ENCODE peak calls at places on chromosomes 1 and 21, in four cellular contexts. One of them, this sample, is unnamed.

GRCh38 chr1:11746092-11746491 is 10.2 kb downstream of the AGTRAP start:
- DNase-seq in K562: no peak
- DNase-seq in HepG2: no peak
- DNase-seq in H1: no peak
- DNase-seq in this sample: no peak

GRCh38 chr1:76951185-76951584 is 83.9 kb downstream of the ST6GALNAC5 start:
- DNase-seq in K562: no peak
- DNase-seq in H1: no peak
- DNase-seq in HepG2: peak
- DNase-seq in this sample: no peak

GRCh38 chr1:29984544-29985375 is 738.6 kb downstream of the MATN1 start:
- DNase-seq in HepG2: no peak
- DNase-seq in K562: no peak
- DNase-seq in H1: no peak
- DNase-seq in this sample: no peak

GRCh38 chr1:91440845-91441244 is 36.2 kb upstream of the HFM1 start:
- DNase-seq in H1: no peak
- DNase-seq in HepG2: peak
- DNase-seq in K562: no peak
- DNase-seq in this sample: no peak

GRCh38 chr1:42176902-42177519 is 12.5 kb upstream of the GUCA2A start:
- DNase-seq in HepG2: peak
- DNase-seq in H1: no peak
- DNase-seq in K562: peak
- DNase-seq in this sample: no peak

GRCh38 chr1:82485591-82486369 is 685.0 kb downstream of the ADGRL2 start:
- DNase-seq in HepG2: no peak
- DNase-seq in H1: peak
- DNase-seq in K562: no peak
- DNase-seq in this sample: no peak

GRCh38 chr1:32066489-32066873 is 6.3 kb upstream of the TMEM39B start:
- DNase-seq in K562: no peak
- DNase-seq in H1: no peak
- DNase-seq in HepG2: no peak
- DNase-seq in this sample: no peak

GRCh38 chr1:84143796-84144565 is at the start of gene PRKACB:
- DNase-seq in HepG2: no peak
- DNase-seq in H1: no peak
- DNase-seq in K562: no peak
- DNase-seq in this sample: peak

DNA sequence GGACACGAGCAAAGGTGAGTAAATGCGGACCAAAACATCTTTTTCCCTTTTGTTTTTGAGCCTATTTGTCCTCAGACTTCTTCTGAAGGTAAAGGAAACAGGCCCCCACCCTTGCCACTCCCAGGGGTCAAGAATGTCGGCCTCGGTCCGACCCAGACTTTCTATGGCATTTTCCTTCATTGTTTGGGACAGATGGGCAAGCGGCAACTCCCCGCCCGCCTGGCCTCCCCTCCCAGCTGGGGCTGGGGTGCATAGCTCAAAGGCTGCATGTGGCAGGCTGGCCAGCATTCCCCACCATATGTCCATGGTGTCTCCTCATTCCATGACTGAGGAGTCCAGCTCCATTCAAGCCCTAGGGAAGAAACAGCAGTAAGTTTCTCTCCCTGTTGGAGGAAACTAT is 29.3 kb upstream of the TSPEAR start:
- DNase-seq in HepG2: no peak
- DNase-seq in K562: no peak
- DNase-seq in H1: no peak
- DNase-seq in this sample: no peak
- H3K9ac ChIP-seq in HepG2: no peak
- H3K9ac ChIP-seq in K562: no peak
- H3K9ac ChIP-seq in H1: no peak
- H3K9ac ChIP-seq in this sample: no peak

GRCh38 chr1:234164098-234164709 is 209.1 kb upstream of the COA6 start:
- DNase-seq in HepG2: no peak
- DNase-seq in H1: no peak
- DNase-seq in K562: no peak
- DNase-seq in this sample: no peak
- TF ChIP-seq TAF1 in HepG2: no peak
- TF ChIP-seq TAF1 in H1: no peak
- TF ChIP-seq TAF1 in K562: no peak
- TF ChIP-seq TAF1 in this sample: no peak

GRCh38 chr1:117541003-117541402 is 64.8 kb upstream of the TENT5C start:
- DNase-seq in HepG2: no peak
- DNase-seq in K562: no peak
- DNase-seq in H1: no peak
- DNase-seq in this sample: no peak

GRCh38 chr1:117535776-117536175 is 70.1 kb upstream of the TENT5C start:
- DNase-seq in HepG2: no peak
- DNase-seq in K562: no peak
- DNase-seq in H1: no peak
- DNase-seq in this sample: no peak

GRCh38 chr1:117534995-117535467 is 70.8 kb upstream of the TENT5C start:
- DNase-seq in K562: peak
- DNase-seq in HepG2: peak
- DNase-seq in H1: peak
- DNase-seq in this sample: peak

GRCh38 chr1:117540532-117540931 is 65.3 kb upstream of the TENT5C start:
- DNase-seq in H1: no peak
- DNase-seq in HepG2: no peak
- DNase-seq in K562: no peak
- DNase-seq in this sample: no peak

GRCh38 chr1:117537291-117537920 is 68.4 kb upstream of the TENT5C start:
- DNase-seq in H1: peak
- DNase-seq in K562: peak
- DNase-seq in HepG2: peak
- DNase-seq in this sample: no peak
- H3K9ac ChIP-seq in H1: no peak
- H3K9ac ChIP-seq in K562: no peak
- H3K9ac ChIP-seq in HepG2: no peak
- H3K9ac ChIP-seq in this sample: no peak

GRCh38 chr1:240608707-240609106 is 3.2 kb downstream of the GREM2 start:
- DNase-seq in H1: no peak
- DNase-seq in K562: no peak
- DNase-seq in HepG2: no peak
- DNase-seq in this sample: no peak

GRCh38 chr1:240609527-240610060 is 2.4 kb downstream of the GREM2 start:
- DNase-seq in HepG2: no peak
- DNase-seq in K562: no peak
- DNase-seq in H1: no peak
- DNase-seq in this sample: no peak

GRCh38 chr1:240602189-240602588 is 9.8 kb downstream of the GREM2 start:
- DNase-seq in HepG2: no peak
- DNase-seq in K562: no peak
- DNase-seq in H1: no peak
- DNase-seq in this sample: no peak

GRCh38 chr1:240611228-240611618 is 732 bp downstream of the GREM2 start:
- DNase-seq in HepG2: no peak
- DNase-seq in H1: no peak
- DNase-seq in K562: no peak
- DNase-seq in this sample: no peak

DNA sequence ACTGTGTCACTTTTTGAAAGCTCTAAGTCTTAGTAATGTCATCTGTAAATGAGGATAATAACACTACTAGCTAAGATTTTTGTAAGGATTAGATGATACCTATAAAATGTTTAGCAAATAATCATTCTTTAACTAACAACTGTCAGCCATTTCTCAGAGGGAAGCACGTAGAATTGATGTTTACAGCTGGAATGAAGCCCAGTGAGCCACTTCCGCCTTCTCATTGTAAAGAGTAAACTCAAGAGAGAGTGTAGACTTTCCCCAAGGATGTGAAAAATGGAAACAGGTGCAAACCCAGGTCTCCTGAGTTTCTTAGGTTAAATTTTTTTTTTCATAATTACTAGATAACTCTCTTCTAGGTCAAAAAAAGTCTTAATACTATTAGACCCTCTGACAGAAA is 4.9 kb downstream of the GREM2 start:
- DNase-seq in HepG2: no peak
- DNase-seq in H1: no peak
- DNase-seq in K562: no peak
- DNase-seq in this sample: no peak
- TF ChIP-seq TAF1 in HepG2: no peak
- TF ChIP-seq TAF1 in H1: no peak
- TF ChIP-seq TAF1 in K562: no peak
- TF ChIP-seq TAF1 in this sample: no peak

GRCh38 chr1:93880731-93881130 is 1.7 kb upstream of the DNTTIP2 start:
- DNase-seq in HepG2: no peak
- DNase-seq in K562: no peak
- DNase-seq in H1: no peak
- DNase-seq in this sample: no peak

GRCh38 chr1:93877529-93877928 is 1.5 kb downstream of the DNTTIP2 start:
- DNase-seq in H1: no peak
- DNase-seq in K562: no peak
- DNase-seq in HepG2: no peak
- DNase-seq in this sample: no peak

GRCh38 chr1:93876284-93876683 is 2.7 kb downstream of the DNTTIP2 start:
- DNase-seq in H1: no peak
- DNase-seq in HepG2: no peak
- DNase-seq in K562: no peak
- DNase-seq in this sample: no peak

GRCh38 chr1:93878889-93879586 is at the start of gene DNTTIP2:
- DNase-seq in K562: peak
- DNase-seq in HepG2: peak
- DNase-seq in H1: peak
- DNase-seq in this sample: peak

DNA sequence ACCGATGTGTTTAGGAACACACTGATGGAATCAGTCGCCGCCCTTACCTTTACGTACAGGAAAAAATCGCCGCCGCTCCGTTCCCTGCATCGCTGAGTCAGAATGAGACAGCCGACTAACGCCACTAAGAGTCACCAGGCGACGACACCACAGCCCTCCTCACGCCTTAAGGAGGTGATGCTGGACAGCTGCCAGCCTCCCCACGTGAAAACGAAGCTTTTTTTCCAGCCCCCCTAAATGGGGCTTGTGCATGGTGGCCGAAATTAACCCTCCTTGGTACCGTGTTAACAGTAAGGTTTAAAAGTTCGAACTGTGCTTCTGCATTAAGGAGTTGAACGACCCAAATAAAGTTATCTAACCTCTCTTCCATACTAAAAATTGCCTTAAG is 511 bp downstream of the DNTTIP2 start:
- DNase-seq in H1: no peak
- DNase-seq in K562: peak
- DNase-seq in HepG2: peak
- DNase-seq in this sample: no peak
- H3K9ac ChIP-seq in H1: peak
- H3K9ac ChIP-seq in K562: peak
- H3K9ac ChIP-seq in HepG2: peak
- H3K9ac ChIP-seq in this sample: peak

DNA sequence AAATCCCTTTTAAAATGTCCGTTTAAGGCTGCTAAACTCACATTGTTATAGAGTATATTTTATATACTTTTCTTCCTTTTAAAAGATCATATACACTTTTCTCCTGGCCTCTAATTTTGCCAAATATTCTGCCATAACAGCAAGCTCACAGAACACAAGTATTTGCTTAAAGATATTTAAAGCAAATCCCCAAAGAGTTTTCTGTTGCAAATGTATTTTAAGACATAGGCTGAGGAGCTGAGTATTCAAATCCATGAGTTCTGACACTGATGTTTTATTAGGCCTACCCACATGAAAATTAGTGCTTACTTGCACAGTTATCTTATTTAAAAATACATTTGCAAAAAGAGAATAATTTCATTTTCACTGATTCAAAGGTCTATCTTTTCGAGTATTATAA is 1.7 kb upstream of the PTPRC start:
- DNase-seq in H1: no peak
- DNase-seq in HepG2: no peak
- DNase-seq in K562: no peak
- DNase-seq in this sample: no peak
- TF ChIP-seq TAF1 in H1: no peak
- TF ChIP-seq TAF1 in HepG2: no peak
- TF ChIP-seq TAF1 in K562: no peak
- TF ChIP-seq TAF1 in this sample: no peak

GRCh38 chr1:212290608-212291007 is 5.4 kb downstream of the PPP2R5A start:
- DNase-seq in H1: no peak
- DNase-seq in K562: no peak
- DNase-seq in HepG2: peak
- DNase-seq in this sample: no peak

GRCh38 chr1:212291505-212292134 is 6.4 kb downstream of the PPP2R5A start:
- DNase-seq in HepG2: peak
- DNase-seq in K562: peak
- DNase-seq in H1: no peak
- DNase-seq in this sample: no peak

GRCh38 chr1:212287261-212287895 is 2.2 kb downstream of the PPP2R5A start:
- DNase-seq in HepG2: no peak
- DNase-seq in H1: no peak
- DNase-seq in K562: no peak
- DNase-seq in this sample: no peak

GRCh38 chr1:212288614-212289013 is 3.4 kb downstream of the PPP2R5A start:
- DNase-seq in H1: no peak
- DNase-seq in HepG2: no peak
- DNase-seq in K562: no peak
- DNase-seq in this sample: no peak

GRCh38 chr1:212289262-212290077 is 4.3 kb downstream of the PPP2R5A start:
- DNase-seq in H1: no peak
- DNase-seq in K562: no peak
- DNase-seq in HepG2: no peak
- DNase-seq in this sample: no peak
- H3K9ac ChIP-seq in H1: no peak
- H3K9ac ChIP-seq in K562: no peak
- H3K9ac ChIP-seq in HepG2: peak
- H3K9ac ChIP-seq in this sample: no peak

GRCh38 chr1:21672478-21673276 is 3.5 kb upstream of the RAP1GAP start:
- DNase-seq in K562: no peak
- DNase-seq in HepG2: no peak
- DNase-seq in H1: no peak
- DNase-seq in this sample: no peak

GRCh38 chr1:21670956-21671902 is 2.1 kb upstream of the RAP1GAP start:
- DNase-seq in HepG2: no peak
- DNase-seq in K562: no peak
- DNase-seq in H1: no peak
- DNase-seq in this sample: no peak

GRCh38 chr1:21674957-21675356 is 5.8 kb upstream of the RAP1GAP start:
- DNase-seq in H1: no peak
- DNase-seq in K562: no peak
- DNase-seq in HepG2: no peak
- DNase-seq in this sample: no peak

GRCh38 chr1:21671915-21672314 is 2.8 kb upstream of the RAP1GAP start:
- DNase-seq in H1: no peak
- DNase-seq in HepG2: no peak
- DNase-seq in K562: no peak
- DNase-seq in this sample: no peak

DNA sequence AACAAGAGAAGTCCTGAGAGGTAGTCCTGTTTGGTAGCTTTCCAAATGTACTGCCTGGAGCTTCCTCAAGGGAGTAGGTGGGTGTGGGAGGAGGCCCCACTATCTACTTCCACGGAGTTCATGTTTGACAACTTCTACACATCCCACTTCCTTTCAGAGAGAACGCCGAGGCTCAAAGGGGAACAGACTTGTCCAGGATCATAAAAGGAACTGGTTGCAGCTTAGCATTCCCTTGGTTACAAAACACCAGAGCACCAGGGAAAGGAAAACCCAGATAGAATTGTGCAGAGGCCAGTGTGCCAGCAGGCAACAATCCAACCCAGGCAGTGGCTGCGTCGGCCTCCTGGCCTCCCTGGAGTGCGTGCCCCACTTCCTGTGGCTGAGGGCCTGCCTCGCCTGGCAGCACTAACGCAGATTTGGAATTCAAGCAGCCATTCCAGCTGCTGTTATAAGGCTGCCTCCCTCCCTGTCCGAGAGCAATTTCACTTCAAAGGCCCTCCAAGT is 4.2 kb upstream of the RAP1GAP start:
- DNase-seq in K562: no peak
- DNase-seq in H1: no peak
- DNase-seq in HepG2: no peak
- DNase-seq in this sample: no peak
- TF ChIP-seq TAF1 in K562: no peak
- TF ChIP-seq TAF1 in H1: no peak
- TF ChIP-seq TAF1 in HepG2: no peak
- TF ChIP-seq TAF1 in this sample: no peak